ENCODE peak calls at places on chromosomes 1 and 21, in seven cellular contexts. V is SJSA1; Z is CD4-positive, CD25-positive, alpha-beta regulatory T cell; U is esophagus squamous epithelium; F is heart left ventricle; C is GM23338; W is lower lobe of right lung. D is an unnamed sample.

GRCh38 chr1:66402194-66402593 is 131.8 kb upstream of the SGIP1 start:
- DNase-seq in V (no peak), Z (no peak), U (no peak), F (peak; percentile 79), C (no peak), W (peak; percentile 46), D (peak; percentile 56)

GRCh38 chr1:28421744-28422143 is 52.2 kb downstream of the PHACTR4 start:
- DNase-seq in V (no peak), Z (no peak), U (no peak), F (no peak), C (no peak), W (no peak), D (no peak)

GRCh38 chr1:15969321-15969880 is 6.5 kb downstream of the ZBTB17 start:
- DNase-seq in V (no peak), Z (no peak), U (no peak), F (no peak), C (no peak), W (no peak), D (no peak)

GRCh38 chr1:33346921-33347649 is 26.2 kb upstream of the A3GALT2 start:
- DNase-seq in V (peak; percentile 85), Z (no peak), U (no peak), F (peak; percentile 80), C (no peak), W (no peak), D (peak; percentile 61)

GRCh38 chr1:98048234-98048633 is 127.4 kb upstream of the DPYD start:
- DNase-seq in V (peak; percentile 84), Z (peak; percentile 63), U (no peak), F (peak; percentile 72), C (peak; percentile 90), W (peak; percentile 83), D (peak; percentile 81)

GRCh38 chr1:20481158-20481617 is 4.8 kb downstream of the CAMK2N1 start:
- DNase-seq in V (no peak), Z (no peak), U (no peak), F (no peak), C (no peak), W (no peak), D (peak; percentile 27)

GRCh38 chr1:81493102-81493864 is 307.5 kb upstream of the ADGRL2 start:
- DNase-seq in V (no peak), Z (no peak), U (no peak), F (no peak), C (no peak), W (no peak), D (no peak)

GRCh38 chr1:40076895-40077312 is 20.1 kb downstream of the PPT1 start:
- DNase-seq in V (no peak), Z (no peak), U (no peak), F (no peak), C (no peak), W (no peak), D (no peak)

GRCh38 chr1:48674641-48675040 is 102.0 kb downstream of the BEND5 start:
- DNase-seq in V (no peak), Z (no peak), U (no peak), F (no peak), C (no peak), W (no peak), D (no peak)

GRCh38 chr1:222382171-222382570 is 165.7 kb downstream of the HHIPL2 start:
- DNase-seq in V (no peak), Z (no peak), U (no peak), F (no peak), C (no peak), W (no peak), D (no peak)

GRCh38 chr1:151773698-151774097 is 10.4 kb upstream of the MRPL9 start:
- DNase-seq in V (no peak), Z (no peak), U (no peak), F (no peak), C (no peak), W (no peak), D (no peak)

DNA sequence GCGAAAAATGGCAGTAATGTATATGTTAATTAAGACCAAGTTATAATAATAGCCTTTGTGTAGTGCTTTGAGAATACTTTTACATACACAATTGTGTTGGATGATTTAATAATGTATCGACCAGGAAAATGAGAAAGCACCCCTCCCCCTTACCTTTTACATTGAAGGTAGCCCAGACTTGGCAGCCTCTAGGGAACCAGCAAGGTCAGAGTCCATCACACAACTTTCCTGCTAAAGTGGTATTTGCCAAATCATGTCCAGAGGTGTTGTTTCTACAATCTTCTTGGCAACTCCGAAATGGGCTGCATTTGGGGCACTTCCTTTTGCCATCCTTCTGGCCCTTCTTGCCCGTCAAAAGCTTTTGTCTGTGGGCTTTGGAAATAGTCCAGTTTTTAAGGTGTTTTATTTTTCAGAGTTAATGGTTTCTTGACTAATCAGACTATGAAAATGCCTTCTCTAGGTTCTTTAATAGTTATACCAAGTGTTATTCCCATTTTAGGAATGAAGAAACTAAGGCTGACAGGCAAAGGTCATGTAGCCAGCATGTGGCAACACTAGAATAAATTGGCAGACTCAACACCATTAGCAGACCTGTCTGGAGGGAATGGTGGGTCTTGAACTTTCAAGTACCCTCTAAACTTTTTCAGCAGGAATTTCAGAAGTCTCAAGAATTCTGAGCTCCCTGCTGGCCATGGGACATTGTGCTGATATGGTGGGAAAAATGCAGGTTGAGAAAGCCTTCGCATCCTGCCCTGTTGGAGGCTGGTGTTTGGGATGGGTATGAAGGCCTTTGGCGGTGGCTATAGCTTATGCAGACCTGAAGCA is 6.8 kb downstream of the ATP1A1 start:
- DNase-seq in V (no peak), Z (no peak), U (no peak), F (no peak), C (peak; percentile 51), W (no peak), D (peak; percentile 77)
- H3K27ac ChIP-seq in V (no peak overlapping the region), Z (peak overlapping the region; percentile 30), U (peak overlapping the region; percentile 45), F (peak overlapping the region; percentile 96), C (no peak overlapping the region), W (peak overlapping the region; percentile 25), D (peak overlapping the region; percentile 28)

GRCh38 chr21:44485796-44486195 is 30.5 kb downstream of the LRRC3 start:
- DNase-seq in V (no peak), Z (no peak), U (no peak), F (no peak), C (no peak), W (no peak), D (no peak)
- H3K4me3 ChIP-seq in V (no peak overlapping the region), Z (no peak overlapping the region), U (peak overlapping the region; percentile 31), F (no peak overlapping the region), C (peak overlapping the region; percentile 69), W (peak overlapping the region; percentile 36), D (no peak overlapping the region)

DNA sequence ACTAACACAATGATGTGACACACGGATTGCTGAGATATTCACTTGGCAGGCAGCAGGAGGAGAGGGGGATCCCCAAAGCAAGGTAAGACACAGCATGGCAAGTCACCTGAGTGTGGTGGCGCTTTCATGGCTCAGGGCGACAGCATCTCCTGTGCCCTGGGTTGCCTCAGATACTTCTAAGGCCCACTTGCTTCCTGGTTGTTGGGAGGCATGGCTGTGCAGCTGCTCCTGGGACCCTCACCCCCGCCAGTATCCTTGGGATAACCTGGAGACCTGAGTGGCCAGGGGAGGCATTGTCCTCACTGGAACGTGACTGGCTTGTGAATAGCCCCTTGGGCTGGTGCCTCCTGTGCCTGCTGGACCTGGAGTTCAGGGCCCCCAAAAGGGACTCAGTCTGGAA is 69.8 kb downstream of the STUM start:
- DNase-seq in V (no peak), Z (no peak), U (no peak), F (no peak), C (no peak), W (peak; percentile 34), D (no peak)
- H3K27ac ChIP-seq in V (no peak overlapping the region), Z (no peak overlapping the region), U (no peak overlapping the region), F (no peak overlapping the region), C (no peak overlapping the region), W (no peak overlapping the region), D (no peak overlapping the region)

GRCh38 chr1:93613895-93614294 is 67.7 kb downstream of the BCAR3 start:
- DNase-seq in V (no peak), Z (no peak), U (no peak), F (peak; percentile 61), C (no peak), W (no peak), D (peak; percentile 42)

GRCh38 chr1:93614550-93615200 is 67.0 kb downstream of the BCAR3 start:
- DNase-seq in V (no peak), Z (no peak), U (no peak), F (no peak), C (no peak), W (no peak), D (peak; percentile 44)

GRCh38 chr1:93609536-93609935 is 72.1 kb downstream of the BCAR3 start:
- DNase-seq in V (no peak), Z (no peak), U (no peak), F (no peak), C (no peak), W (no peak), D (no peak)

GRCh38 chr1:93612510-93612909 is 69.1 kb downstream of the BCAR3 start:
- DNase-seq in V (no peak), Z (no peak), U (no peak), F (no peak), C (no peak), W (no peak), D (no peak)

DNA sequence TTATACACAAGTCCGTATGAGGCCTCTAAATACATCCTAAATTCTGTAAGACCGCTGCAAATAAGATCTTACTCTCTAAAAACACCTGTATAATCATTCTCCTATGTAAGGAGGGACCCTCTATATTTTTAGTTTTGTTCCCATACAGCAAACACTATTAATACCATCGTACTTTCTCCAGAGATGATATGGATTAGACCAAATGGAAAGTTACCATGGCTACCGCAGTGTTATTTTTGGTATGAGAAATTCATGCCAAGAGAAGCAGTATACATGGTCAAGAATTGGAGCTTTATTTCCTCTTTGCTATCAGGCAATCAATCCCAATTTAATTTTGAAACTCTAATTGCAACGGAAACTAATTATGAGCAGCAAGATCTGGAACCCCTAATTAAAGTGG is 70.0 kb downstream of the BCAR3 start:
- DNase-seq in V (no peak), Z (no peak), U (no peak), F (no peak), C (no peak), W (no peak), D (no peak)
- H3K4me3 ChIP-seq in V (no peak overlapping the region), Z (no peak overlapping the region), U (no peak overlapping the region), F (no peak overlapping the region), C (no peak overlapping the region), W (no peak overlapping the region), D (no peak overlapping the region)

GRCh38 chr1:24803987-24804530 is 58.8 kb downstream of the CLIC4 start:
- DNase-seq in V (no peak), Z (no peak), U (no peak), F (no peak), C (no peak), W (no peak), D (no peak)
- H3K27ac ChIP-seq in V (no peak overlapping the region), Z (no peak overlapping the region), U (peak overlapping the region; percentile 49), F (peak overlapping the region; percentile 35), C (no peak overlapping the region), W (no peak overlapping the region), D (no peak overlapping the region)

DNA sequence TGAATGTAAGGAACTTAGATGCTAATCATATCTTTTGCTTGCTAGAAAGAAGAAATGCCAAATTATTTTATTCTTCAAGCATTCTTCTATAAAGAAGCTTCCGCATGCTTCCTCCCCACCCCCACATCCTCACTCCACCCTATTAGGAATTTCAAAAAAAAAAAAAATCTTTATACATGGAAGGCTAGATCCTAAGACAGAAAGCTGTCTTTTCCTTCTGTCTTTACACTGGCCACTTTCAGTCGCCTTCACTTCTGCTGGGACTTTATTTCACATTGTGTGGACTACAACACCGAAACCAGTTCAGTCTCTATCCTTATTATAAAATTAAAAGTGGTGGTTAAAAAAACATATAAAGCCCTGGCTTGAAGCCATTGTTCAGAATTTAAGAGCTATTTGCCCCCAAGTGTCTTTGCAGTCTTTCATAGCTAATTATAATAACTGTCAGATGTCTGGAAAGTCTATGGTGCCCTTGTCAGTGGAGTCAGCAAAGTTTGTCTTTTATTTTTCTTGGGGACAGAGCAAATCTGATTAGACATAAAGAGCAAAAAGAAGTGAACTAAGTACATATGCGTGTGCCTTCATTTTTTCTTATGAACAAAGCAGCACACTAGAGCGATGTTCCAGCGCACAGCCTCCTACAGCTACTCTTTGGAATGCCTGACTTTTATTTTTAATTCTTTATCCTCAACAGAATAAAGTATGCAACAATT is 297.7 kb downstream of the PTPRC start:
- DNase-seq in V (no peak), Z (peak; percentile 17), U (no peak), F (peak; percentile 25), C (no peak), W (no peak), D (no peak)
- H3K4me3 ChIP-seq in V (peak overlapping the region; percentile 48), Z (peak overlapping the region; percentile 96), U (peak overlapping the region; percentile 68), F (peak overlapping the region; percentile 48), C (no peak overlapping the region), W (peak overlapping the region; percentile 57), D (no peak overlapping the region)

D was measured in body of pancreas.